ENCODE peak calls at places on chromosomes 7 and 10, in four cellular contexts. I is colonic mucosa, G is GM10248, H is AG09319. J is an unnamed sample.

GRCh38 chr10:110355922-110356627 is 51.4 kb upstream of the SMNDC1 start:
- DNase-seq in I (no peak), G (no peak), H (no peak), J (no peak)

GRCh38 chr7:155166108-155166507 is 96.0 kb downstream of the HTR5A start:
- DNase-seq in I (no peak), G (no peak), H (no peak), J (no peak)

GRCh38 chr10:26479766-26480492 is 41.8 kb downstream of the APBB1IP start:
- DNase-seq in I (no peak), G (peak), H (no peak), J (no peak)

GRCh38 chr10:10798021-10798420 is 219.7 kb upstream of the CELF2 start:
- DNase-seq in I (no peak), G (no peak), H (no peak), J (no peak)

GRCh38 chr7:31500656-31501055 is 13.2 kb upstream of the ITPRID1 start:
- DNase-seq in I (no peak), G (no peak), H (no peak), J (no peak)

GRCh38 chr7:75660566-75661215 is 78.0 kb downstream of the HIP1 start:
- DNase-seq in I (no peak), G (no peak), H (no peak), J (no peak)

GRCh38 chr10:88921194-88921593 is 31.4 kb downstream of the ACTA2 start:
- DNase-seq in I (no peak), G (no peak), H (no peak), J (no peak)

GRCh38 chr7:95690367-95690947 is 81.9 kb upstream of the DYNC1I1 start:
- DNase-seq in I (peak), G (peak), H (no peak), J (no peak)

GRCh38 chr7:122913608-122914007 is 27.3 kb upstream of the CADPS2 start:
- DNase-seq in I (no peak), G (no peak), H (no peak), J (no peak)

GRCh38 chr7:11727864-11728263 is 104.1 kb downstream of the THSD7A start:
- DNase-seq in I (no peak), G (no peak), H (peak), J (no peak)

GRCh38 chr10:116891208-116891607 is 41.9 kb downstream of the ENO4 start:
- DNase-seq in I (peak), G (no peak), H (peak), J (peak)

GRCh38 chr7:4010206-4010605 is 671.9 kb upstream of the FOXK1 start:
- DNase-seq in I (no peak), G (no peak), H (no peak), J (no peak)

GRCh38 chr7:112150823-112151641 is 55.2 kb downstream of the DOCK4 start:
- DNase-seq in I (no peak), G (no peak), H (no peak), J (no peak)

GRCh38 chr10:62760401-62760800 is 44.1 kb upstream of the ADO start:
- DNase-seq in I (no peak), G (no peak), H (no peak), J (no peak)

GRCh38 chr10:61842755-61843497 is 58.6 kb upstream of the ARID5B start:
- DNase-seq in I (no peak), G (no peak), H (no peak), J (no peak)

GRCh38 chr7:100247152-100247757 is 27.5 kb downstream of the PVRIG start:
- DNase-seq in I (no peak), G (no peak), H (peak), J (no peak)

GRCh38 chr7:15219758-15220157 is 317.2 kb upstream of the DGKB start:
- DNase-seq in I (no peak), G (no peak), H (no peak), J (no peak)

GRCh38 chr10:116263870-116264269 is 9.1 kb downstream of the GFRA1 start:
- DNase-seq in I (no peak), G (no peak), H (no peak), J (no peak)

GRCh38 chr10:23525406-23525805 is 86.5 kb downstream of the OTUD1 start:
- DNase-seq in I (peak), G (peak), H (no peak), J (peak)

GRCh38 chr7:4745971-4746919 is 29.2 kb upstream of the AP5Z1 start:
- DNase-seq in I (peak), G (no peak), H (peak), J (peak)

GRCh38 chr7:209416-209815 is 17.0 kb downstream of the FAM20C start:
- DNase-seq in I (no peak), G (no peak), H (no peak), J (no peak)

GRCh38 chr7:435518-436366 is 83.9 kb downstream of the PDGFA start:
- DNase-seq in I (peak), G (no peak), H (no peak), J (peak)

GRCh38 chr10:86315543-86315942 is 51.1 kb downstream of the GRID1 start:
- DNase-seq in I (no peak), G (no peak), H (no peak), J (no peak)

GRCh38 chr10:1036341-1036791 is 10.7 kb upstream of the IDI2 start:
- DNase-seq in I (no peak), G (peak), H (no peak), J (no peak)

GRCh38 chr10:49010295-49010694 is 70.7 kb upstream of the LRRC18 start:
- DNase-seq in I (peak), G (no peak), H (no peak), J (peak)

GRCh38 chr10:9126728-9127127 is 1072.2 kb downstream of the GATA3 start:
- DNase-seq in I (no peak), G (no peak), H (no peak), J (no peak)

GRCh38 chr10:105017116-105017515 is 376.0 kb downstream of the SORCS3 start:
- DNase-seq in I (no peak), G (no peak), H (no peak), J (no peak)